ENCODE peak calls at places on chromosome 21, in five cellular contexts. One of them, this sample, is unnamed.

GRCh38 chr21:26140185-26140584 is 30.4 kb downstream of the APP start:
- DNase-seq in BJ: peak
- DNase-seq in tibial artery: peak
- DNase-seq in fibroblast of pulmonary artery: peak
- DNase-seq in uterus: peak
- DNase-seq in this sample: peak

GRCh38 chr21:37207441-37208009 is 59.6 kb downstream of the VPS26C start:
- DNase-seq in fibroblast of pulmonary artery: no peak
- DNase-seq in BJ: no peak
- DNase-seq in tibial artery: no peak
- DNase-seq in uterus: no peak
- DNase-seq in this sample: no peak

GRCh38 chr21:29349702-29350101 is 51.0 kb downstream of the BACH1 start:
- DNase-seq in uterus: no peak
- DNase-seq in fibroblast of pulmonary artery: no peak
- DNase-seq in tibial artery: no peak
- DNase-seq in BJ: no peak
- DNase-seq in this sample: no peak

GRCh38 chr21:44265734-44266270 is 4.1 kb upstream of the DNMT3L start:
- DNase-seq in uterus: no peak
- DNase-seq in BJ: no peak
- DNase-seq in tibial artery: no peak
- DNase-seq in fibroblast of pulmonary artery: no peak
- DNase-seq in this sample: no peak

GRCh38 chr21:42378418-42378817 is 12.1 kb upstream of the TFF1 start:
- DNase-seq in uterus: no peak
- DNase-seq in tibial artery: peak
- DNase-seq in fibroblast of pulmonary artery: no peak
- DNase-seq in BJ: no peak
- DNase-seq in this sample: no peak

GRCh38 chr21:25329227-25329626 is 278.1 kb downstream of the MRPL39 start:
- DNase-seq in fibroblast of pulmonary artery: peak
- DNase-seq in uterus: no peak
- DNase-seq in BJ: peak
- DNase-seq in tibial artery: no peak
- DNase-seq in this sample: peak

GRCh38 chr21:44199448-44199847 is 41.3 kb downstream of the ICOSLG start:
- DNase-seq in uterus: no peak
- DNase-seq in tibial artery: no peak
- DNase-seq in BJ: no peak
- DNase-seq in fibroblast of pulmonary artery: no peak
- DNase-seq in this sample: no peak

GRCh38 chr21:14673649-14674048 is 127.5 kb upstream of the SAMSN1 start:
- DNase-seq in fibroblast of pulmonary artery: no peak
- DNase-seq in BJ: no peak
- DNase-seq in uterus: no peak
- DNase-seq in tibial artery: no peak
- DNase-seq in this sample: no peak

GRCh38 chr21:43865471-43866181 is 603 bp downstream of the AGPAT3 start:
- DNase-seq in tibial artery: peak
- DNase-seq in fibroblast of pulmonary artery: peak
- DNase-seq in uterus: peak
- DNase-seq in BJ: no peak
- DNase-seq in this sample: no peak

GRCh38 chr21:44018813-44019567 is 6.9 kb downstream of the TRAPPC10 start:
- DNase-seq in fibroblast of pulmonary artery: no peak
- DNase-seq in BJ: no peak
- DNase-seq in uterus: no peak
- DNase-seq in tibial artery: no peak
- DNase-seq in this sample: no peak

GRCh38 chr21:42400525-42400924 is 3.2 kb upstream of the UBASH3A start:
- DNase-seq in fibroblast of pulmonary artery: peak
- DNase-seq in tibial artery: no peak
- DNase-seq in uterus: no peak
- DNase-seq in BJ: no peak
- DNase-seq in this sample: no peak

GRCh38 chr21:37582613-37583012 is 216.0 kb downstream of the DYRK1A start:
- DNase-seq in uterus: peak
- DNase-seq in fibroblast of pulmonary artery: peak
- DNase-seq in BJ: no peak
- DNase-seq in tibial artery: no peak
- DNase-seq in this sample: peak

GRCh38 chr21:22211943-22212342 is 1213.7 kb downstream of the NCAM2 start:
- DNase-seq in tibial artery: no peak
- DNase-seq in uterus: no peak
- DNase-seq in BJ: no peak
- DNase-seq in fibroblast of pulmonary artery: no peak
- DNase-seq in this sample: no peak

DNA sequence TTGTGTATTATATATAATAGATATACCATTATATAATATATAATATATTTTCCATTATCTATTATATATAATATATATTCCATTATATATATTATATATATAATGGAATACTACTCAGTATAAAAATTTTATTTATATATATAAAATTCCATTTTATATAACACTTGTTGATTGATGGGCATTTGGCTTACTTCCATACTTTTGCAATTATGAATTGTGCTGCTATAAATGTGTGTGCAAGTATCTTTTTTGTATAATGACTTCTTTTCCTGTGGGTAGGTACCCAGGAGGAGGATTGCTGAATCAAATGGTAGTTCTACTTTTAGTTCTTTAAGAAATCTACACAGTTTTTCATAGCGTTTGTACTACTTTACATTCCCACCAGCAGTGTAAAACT is 1211.1 kb downstream of the NCAM2 start:
- DNase-seq in BJ: no peak
- DNase-seq in fibroblast of pulmonary artery: no peak
- DNase-seq in uterus: no peak
- DNase-seq in tibial artery: no peak
- DNase-seq in this sample: no peak
- H3K4me3 ChIP-seq in BJ: no peak
- H3K4me3 ChIP-seq in fibroblast of pulmonary artery: no peak
- H3K4me3 ChIP-seq in uterus: no peak
- H3K4me3 ChIP-seq in tibial artery: no peak
- H3K4me3 ChIP-seq in this sample: no peak

DNA sequence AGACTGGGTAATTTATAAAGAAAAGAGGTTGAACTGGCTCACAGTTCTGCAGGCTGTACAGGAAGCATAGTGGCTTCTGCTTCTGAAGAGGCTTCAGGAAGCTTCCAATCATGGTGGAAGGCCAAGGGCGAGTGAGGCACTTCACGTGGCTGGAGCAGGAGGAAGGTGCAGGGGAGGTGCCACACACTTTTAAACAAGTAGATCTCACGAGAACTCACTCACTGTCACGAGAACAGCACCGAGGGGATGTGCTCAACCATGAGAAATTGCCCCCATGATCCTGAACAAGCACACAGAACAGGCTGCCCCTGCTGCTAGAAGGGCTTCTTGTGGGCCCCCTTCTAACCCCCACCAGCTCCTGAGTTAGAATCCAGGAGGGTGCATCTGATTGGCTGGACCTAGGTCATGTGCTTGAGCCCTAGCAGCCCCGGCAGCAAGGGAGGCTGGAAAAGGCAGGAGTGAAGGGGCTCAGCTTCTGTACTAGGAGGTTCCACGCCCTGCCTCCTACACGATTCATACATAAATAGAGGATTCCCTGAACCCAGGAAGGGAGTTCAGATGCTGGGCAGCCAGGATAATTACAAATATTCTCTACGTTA is 72.7 kb upstream of the ATP5PO start:
- DNase-seq in BJ: no peak
- DNase-seq in fibroblast of pulmonary artery: no peak
- DNase-seq in tibial artery: no peak
- DNase-seq in uterus: no peak
- DNase-seq in this sample: no peak
- H3K4me3 ChIP-seq in BJ: no peak
- H3K4me3 ChIP-seq in fibroblast of pulmonary artery: no peak
- H3K4me3 ChIP-seq in tibial artery: no peak
- H3K4me3 ChIP-seq in uterus: no peak
- H3K4me3 ChIP-seq in this sample: no peak

GRCh38 chr21:28252923-28253322 is 739.8 kb downstream of the LTN1 start:
- DNase-seq in BJ: peak
- DNase-seq in uterus: no peak
- DNase-seq in fibroblast of pulmonary artery: no peak
- DNase-seq in tibial artery: no peak
- DNase-seq in this sample: no peak

GRCh38 chr21:28257276-28257675 is 735.4 kb downstream of the LTN1 start:
- DNase-seq in fibroblast of pulmonary artery: peak
- DNase-seq in uterus: no peak
- DNase-seq in BJ: no peak
- DNase-seq in tibial artery: no peak
- DNase-seq in this sample: no peak

GRCh38 chr21:28253971-28254370 is 738.7 kb downstream of the LTN1 start:
- DNase-seq in fibroblast of pulmonary artery: no peak
- DNase-seq in tibial artery: no peak
- DNase-seq in uterus: no peak
- DNase-seq in BJ: no peak
- DNase-seq in this sample: no peak

GRCh38 chr21:28256420-28256831 is 736.3 kb downstream of the LTN1 start:
- DNase-seq in BJ: no peak
- DNase-seq in fibroblast of pulmonary artery: no peak
- DNase-seq in tibial artery: no peak
- DNase-seq in uterus: no peak
- DNase-seq in this sample: no peak

GRCh38 chr21:28253378-28253777 is 739.3 kb downstream of the LTN1 start:
- DNase-seq in uterus: no peak
- DNase-seq in BJ: no peak
- DNase-seq in tibial artery: no peak
- DNase-seq in fibroblast of pulmonary artery: peak
- DNase-seq in this sample: no peak
- H3K4me3 ChIP-seq in uterus: no peak
- H3K4me3 ChIP-seq in BJ: no peak
- H3K4me3 ChIP-seq in tibial artery: no peak
- H3K4me3 ChIP-seq in fibroblast of pulmonary artery: no peak
- H3K4me3 ChIP-seq in this sample: no peak

GRCh38 chr21:28068455-28069358 is 924.0 kb downstream of the LTN1 start:
- DNase-seq in fibroblast of pulmonary artery: no peak
- DNase-seq in uterus: no peak
- DNase-seq in BJ: no peak
- DNase-seq in tibial artery: no peak
- DNase-seq in this sample: no peak

GRCh38 chr21:28072601-28073000 is 920.1 kb downstream of the LTN1 start:
- DNase-seq in uterus: no peak
- DNase-seq in BJ: no peak
- DNase-seq in fibroblast of pulmonary artery: no peak
- DNase-seq in tibial artery: no peak
- DNase-seq in this sample: no peak

GRCh38 chr21:28067015-28067414 is 925.7 kb downstream of the LTN1 start:
- DNase-seq in tibial artery: no peak
- DNase-seq in fibroblast of pulmonary artery: no peak
- DNase-seq in BJ: no peak
- DNase-seq in uterus: no peak
- DNase-seq in this sample: no peak

GRCh38 chr21:28066051-28066450 is 926.6 kb downstream of the LTN1 start:
- DNase-seq in uterus: no peak
- DNase-seq in fibroblast of pulmonary artery: no peak
- DNase-seq in BJ: peak
- DNase-seq in tibial artery: no peak
- DNase-seq in this sample: no peak

DNA sequence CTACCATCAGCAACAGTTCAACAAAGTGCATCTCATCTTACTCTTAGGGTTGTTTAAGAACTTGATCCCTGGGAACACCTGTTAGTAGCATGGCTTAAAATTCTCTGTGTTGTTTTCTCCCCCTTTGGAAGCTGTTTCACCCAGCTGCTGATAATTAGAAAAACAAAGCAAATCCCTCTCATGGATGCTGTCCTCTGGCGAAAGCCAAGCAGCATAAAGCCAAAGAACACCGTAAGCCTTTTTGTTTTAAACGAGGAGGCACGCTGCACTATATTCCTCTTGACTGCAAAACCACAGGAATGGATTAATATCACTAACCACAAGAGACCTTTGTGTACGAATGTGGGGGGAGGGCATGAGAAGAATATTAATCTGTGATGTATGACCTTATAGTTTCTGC is 923.2 kb downstream of the LTN1 start:
- DNase-seq in tibial artery: no peak
- DNase-seq in uterus: no peak
- DNase-seq in BJ: no peak
- DNase-seq in fibroblast of pulmonary artery: peak
- DNase-seq in this sample: peak
- H3K4me3 ChIP-seq in tibial artery: no peak
- H3K4me3 ChIP-seq in uterus: no peak
- H3K4me3 ChIP-seq in BJ: no peak
- H3K4me3 ChIP-seq in fibroblast of pulmonary artery: no peak
- H3K4me3 ChIP-seq in this sample: no peak

DNA sequence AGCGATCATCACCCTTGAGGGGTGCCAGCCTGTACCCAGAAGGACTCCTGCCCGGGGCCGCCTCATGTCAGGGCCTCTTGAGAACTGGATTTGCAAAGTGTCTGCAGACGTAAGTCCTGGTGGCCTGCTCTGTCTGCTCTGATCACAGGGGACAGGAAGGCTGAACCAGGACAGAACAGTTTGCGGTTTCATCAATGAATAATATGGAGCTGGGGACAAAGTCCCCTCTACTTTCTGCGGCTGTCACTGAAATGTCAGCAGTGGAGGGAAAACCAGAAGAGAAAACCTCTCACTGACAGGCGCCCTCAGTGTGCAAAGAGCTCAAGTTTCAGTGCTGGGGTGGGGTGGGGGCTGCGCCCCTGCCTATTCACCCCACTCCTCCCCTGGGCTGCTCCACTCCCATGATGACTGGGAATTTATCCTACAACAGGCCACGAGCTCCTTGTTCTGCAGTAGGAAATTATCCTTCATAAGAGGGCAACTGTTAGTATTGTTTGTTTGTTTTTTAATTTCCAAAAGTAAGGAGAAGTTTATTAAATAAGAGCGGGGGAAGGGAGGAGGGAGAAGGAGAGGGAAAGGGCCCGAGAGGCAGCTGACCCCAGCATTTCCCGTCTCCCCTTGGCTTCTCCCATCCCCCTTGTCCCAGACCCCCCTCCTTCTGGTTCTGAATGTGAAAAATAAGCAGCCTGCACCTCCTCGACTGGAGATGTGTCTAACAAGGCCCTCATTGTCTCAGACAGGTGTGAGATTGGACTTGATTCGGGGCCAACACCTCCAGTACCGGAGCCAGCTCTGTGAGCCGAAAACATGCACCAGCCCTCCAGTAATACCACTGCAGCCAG is 149.2 kb downstream of the CLIC6 start:
- DNase-seq in uterus: no peak
- DNase-seq in BJ: no peak
- DNase-seq in tibial artery: no peak
- DNase-seq in fibroblast of pulmonary artery: no peak
- DNase-seq in this sample: no peak
- H3K4me3 ChIP-seq in uterus: no peak
- H3K4me3 ChIP-seq in BJ: no peak
- H3K4me3 ChIP-seq in tibial artery: no peak
- H3K4me3 ChIP-seq in fibroblast of pulmonary artery: no peak
- H3K4me3 ChIP-seq in this sample: no peak

GRCh38 chr21:35850029-35850428 is 210.3 kb downstream of the SETD4 start:
- DNase-seq in uterus: no peak
- DNase-seq in BJ: peak
- DNase-seq in tibial artery: no peak
- DNase-seq in fibroblast of pulmonary artery: peak
- DNase-seq in this sample: peak
- H3K4me3 ChIP-seq in uterus: no peak
- H3K4me3 ChIP-seq in BJ: no peak
- H3K4me3 ChIP-seq in tibial artery: no peak
- H3K4me3 ChIP-seq in fibroblast of pulmonary artery: no peak
- H3K4me3 ChIP-seq in this sample: no peak

This sample was measured in AG04450.